ENCODE peak calls at places on chromosome 20, in seven cellular contexts. N is thoracic aorta; Y is pancreas; R is AG08395; U is astrocyte of the spinal cord; Q is SW 1271; G is activated T-helper 1 cell treated with anti-CD3 and anti-CD28 coated beads, Interleukin-12 subunit alpha, Interleukin-12 subunit beta, Interleukin-2, Interleukin-4 antibody, amounts not matched to agents 30 ng/mL and 10 ng/mL and 1 ng/mL, durations not matched to agents 14 hours and 24 hours and 36 hours. E is an unnamed sample.
A peak's percentile ranks its signal among the peaks of the same experiment; 100 is the strongest.

GRCh38 chr20:22763257-22763906 is 179.0 kb upstream of the FOXA2 start:
- DNase-seq in N (no peak), Y (no peak), R (peak; percentile 18), U (peak; percentile 14), Q (peak; percentile 83), G (no peak), E (no peak)

GRCh38 chr20:37308098-37309050 is 18.9 kb downstream of the MANBAL start:
- DNase-seq in N (no peak), Y (no peak), R (no peak), U (no peak), Q (no peak), G (no peak), E (no peak)

GRCh38 chr20:57320358-57320757 is 9.2 kb upstream of the SPO11 start:
- DNase-seq in N (no peak), Y (no peak), R (no peak), U (no peak), Q (no peak), G (no peak), E (no peak)

GRCh38 chr20:3729811-3730550 is 2.5 kb upstream of the HSPA12B start:
- DNase-seq in N (no peak), Y (no peak), R (no peak), U (no peak), Q (no peak), G (no peak), E (no peak)

GRCh38 chr20:32976746-32977145 is 27.5 kb downstream of the SUN5 start:
- DNase-seq in N (no peak), Y (no peak), R (no peak), U (no peak), Q (no peak), G (no peak), E (no peak)

GRCh38 chr20:21739161-21739560 is 33.7 kb downstream of the PAX1 start:
- DNase-seq in N (no peak), Y (no peak), R (no peak), U (no peak), Q (no peak), G (no peak), E (no peak)

GRCh38 chr20:25129908-25130307 is 48.0 kb upstream of the VSX1 start:
- DNase-seq in N (no peak), Y (no peak), R (no peak), U (no peak), Q (no peak), G (no peak), E (no peak)

GRCh38 chr20:3911956-3912355 is 22.8 kb downstream of the PANK2 start:
- DNase-seq in N (no peak), Y (no peak), R (no peak), U (no peak), Q (no peak), G (no peak), E (no peak)

GRCh38 chr20:3209023-3209945 is at the start of gene ITPA:
- DNase-seq in N (no peak), Y (peak; percentile 74), R (peak; percentile 60), U (peak; percentile 33), Q (peak; percentile 67), G (peak; percentile 58), E (peak; percentile 57)

GRCh38 chr20:51500936-51501335 is 41.6 kb downstream of the NFATC2 start:
- DNase-seq in N (no peak), Y (no peak), R (no peak), U (no peak), Q (no peak), G (no peak), E (no peak)

GRCh38 chr20:46195264-46196038 is 77.3 kb downstream of the CD40 start:
- DNase-seq in N (no peak), Y (no peak), R (no peak), U (no peak), Q (no peak), G (no peak), E (no peak)

GRCh38 chr20:3071610-3072529 is at the start of gene OXT:
- DNase-seq in N (no peak), Y (no peak), R (no peak), U (no peak), Q (no peak), G (peak; percentile 55), E (no peak)

GRCh38 chr20:29878281-29878741 is 1379.2 kb upstream of the DEFB115 start:
- DNase-seq in N (no peak), Y (peak; percentile 66), R (no peak), U (no peak), Q (peak; percentile 53), G (no peak), E (no peak)

E was measured in neural crest cell.